ENCODE peak calls at places on chromosome 20, in four cellular contexts. B, M, T and D are unnamed samples.
A peak's percentile ranks its signal among the peaks of the same experiment; 100 is the strongest.

GRCh38 chr20:2804921-2805681 is 4.7 kb upstream of the CPXM1 start:
- DNase-seq in B (no peak), M (peak; percentile 52), T (no peak), D (no peak)

GRCh38 chr20:63234693-63235398 is 859 bp upstream of the BIRC7 start:
- DNase-seq in B (peak; percentile 29), M (peak; percentile 74), T (peak; percentile 63), D (no peak)

GRCh38 chr20:46897471-46897870 is 2.8 kb downstream of the EYA2 start:
- DNase-seq in B (no peak), M (no peak), T (no peak), D (no peak)

GRCh38 chr20:23159256-23159922 is 73.3 kb upstream of the CD93 start:
- DNase-seq in B (no peak), M (no peak), T (no peak), D (no peak)

GRCh38 chr20:59652381-59652780 is 48.0 kb downstream of the PHACTR3 start:
- DNase-seq in B (no peak), M (no peak), T (no peak), D (no peak)

GRCh38 chr20:38109657-38110524 is 55.2 kb downstream of the TGM2 start:
- DNase-seq in B (no peak), M (no peak), T (peak; percentile 85), D (no peak)

GRCh38 chr20:36543187-36544133 is 2.1 kb downstream of the MYL9 start:
- DNase-seq in B (no peak), M (no peak), T (no peak), D (no peak)

GRCh38 chr20:35952480-35953410 is 1.6 kb downstream of the SCAND1 start:
- DNase-seq in B (no peak), M (no peak), T (peak; percentile 38), D (peak; percentile 32)

GRCh38 chr20:51444472-51444871 is 98.0 kb downstream of the NFATC2 start:
- DNase-seq in B (no peak), M (no peak), T (no peak), D (no peak)